ENCODE peak calls at places on chromosomes 11 and 22, in eight cellular contexts. A, T, W, V, M, C, F and S are unnamed samples.

GRCh38 chr11:128841461-128842072 is 25.5 kb downstream of the KCNJ1 start:
- ATAC-seq in A (no peak), T (no peak), W (no peak), V (no peak), M (no peak), C (no peak), F (no peak), S (peak)

GRCh38 chr11:130066338-130066737 is 3.4 kb upstream of the APLP2 start:
- ATAC-seq in A (no peak), T (no peak), W (no peak), V (no peak), M (no peak), C (no peak), F (no peak), S (no peak)

GRCh38 chr22:39473856-39474255 is 17.0 kb downstream of the MGAT3 start:
- ATAC-seq in A (no peak), T (no peak), W (no peak), V (no peak), M (no peak), C (no peak), F (no peak), S (no peak)

GRCh38 chr11:57438345-57439280 is 11.7 kb upstream of the SLC43A3 start:
- ATAC-seq in A (no peak), T (no peak), W (no peak), V (no peak), M (no peak), C (peak), F (no peak), S (no peak)

GRCh38 chr11:34201130-34201529 is 95.7 kb downstream of the NAT10 start:
- ATAC-seq in A (no peak), T (no peak), W (no peak), V (no peak), M (no peak), C (no peak), F (no peak), S (no peak)

GRCh38 chr11:114109206-114110090 is 49.9 kb downstream of the ZBTB16 start:
- ATAC-seq in A (no peak), T (no peak), W (no peak), V (no peak), M (no peak), C (no peak), F (peak), S (no peak)

GRCh38 chr22:22404598-22405284 is 103.8 kb downstream of the ZNF280B start:
- ATAC-seq in A (no peak), T (no peak), W (no peak), V (no peak), M (no peak), C (no peak), F (no peak), S (peak)

GRCh38 chr22:43001271-43002197 is 13.4 kb downstream of the PACSIN2 start:
- ATAC-seq in A (no peak), T (no peak), W (peak), V (peak), M (peak), C (no peak), F (peak), S (peak)

GRCh38 chr11:16678466-16679116 is 59.9 kb upstream of the C11orf58 start:
- ATAC-seq in A (no peak), T (no peak), W (no peak), V (no peak), M (no peak), C (no peak), F (no peak), S (no peak)

GRCh38 chr11:114307524-114308203 is 11.5 kb downstream of the NNMT start:
- ATAC-seq in A (no peak), T (no peak), W (no peak), V (peak), M (peak), C (peak), F (peak), S (no peak)

GRCh38 chr11:110858556-110858921 is 146.3 kb upstream of the ARHGAP20 start:
- ATAC-seq in A (no peak), T (no peak), W (no peak), V (no peak), M (peak), C (no peak), F (peak), S (peak)